ENCODE peak calls at places on chromosomes 6 and 20, in five cellular contexts. T is OCI-M1, F is MCF 10A, I is GM10248, S is HS-27A. Z is an unnamed sample.

GRCh38 chr20:50320910-50321796 is 130.5 kb downstream of the CEBPB start:
- DNase-seq in S (peak; percentile 77), T (peak; percentile 71), I (no peak), F (peak; percentile 97), Z (peak; percentile 92)

GRCh38 chr6:835476-836160 is 142.7 kb upstream of the EXOC2 start:
- DNase-seq in I (no peak), S (no peak), T (no peak), F (peak; percentile 31), Z (no peak)

GRCh38 chr6:43199912-43200311 is 17.9 kb downstream of the CUL9 start:
- DNase-seq in T (no peak), I (no peak), F (no peak), S (no peak), Z (no peak)

GRCh38 chr6:1636971-1637871 is 27.5 kb downstream of the FOXC1 start:
- DNase-seq in S (no peak), T (no peak), I (no peak), F (peak; percentile 87), Z (peak; percentile 42)

GRCh38 chr6:151425561-151425960 is 26.4 kb downstream of the RMND1 start:
- DNase-seq in S (no peak), T (no peak), I (no peak), F (no peak), Z (no peak)

GRCh38 chr20:15220009-15220656 is 882.7 kb upstream of the FLRT3 start:
- DNase-seq in S (no peak), I (no peak), T (no peak), F (no peak), Z (no peak)

GRCh38 chr6:53432318-53433161 is 83.8 kb upstream of the ELOVL5 start:
- DNase-seq in F (peak; percentile 90), S (no peak), I (no peak), T (no peak), Z (no peak)

GRCh38 chr6:126064994-126065401 is 78.7 kb downstream of the TRMT11 start:
- DNase-seq in I (no peak), T (peak; percentile 88), F (no peak), S (no peak), Z (no peak)

GRCh38 chr6:166776571-166776970 is 149.5 kb upstream of the RPS6KA2 start:
- DNase-seq in T (no peak), F (no peak), S (no peak), I (no peak), Z (no peak)

GRCh38 chr6:48664850-48665249 is 553.9 kb upstream of the PTCHD4 start:
- DNase-seq in S (no peak), T (peak; percentile 17), F (no peak), I (no peak), Z (no peak)

GRCh38 chr6:75143186-75143585 is 62.7 kb downstream of the COL12A1 start:
- DNase-seq in I (no peak), T (no peak), S (no peak), F (no peak), Z (no peak)

GRCh38 chr6:142824491-142824890 is 120.5 kb downstream of the HIVEP2 start:
- DNase-seq in I (no peak), F (no peak), T (peak; percentile 36), S (no peak), Z (no peak)

GRCh38 chr6:160104821-160105517 is 16.6 kb upstream of the SLC22A1 start:
- DNase-seq in F (no peak), T (no peak), I (no peak), S (no peak), Z (no peak)

GRCh38 chr20:36720510-36720909 is 25.4 kb downstream of the NDRG3 start:
- DNase-seq in I (no peak), S (no peak), F (no peak), T (no peak), Z (no peak)

GRCh38 chr20:10761786-10762185 is 88.0 kb upstream of the JAG1 start:
- DNase-seq in T (no peak), I (no peak), F (peak; percentile 73), S (peak; percentile 97), Z (no peak)

GRCh38 chr6:113540491-113540890 is 316.7 kb upstream of the MARCKS start:
- DNase-seq in F (no peak), S (no peak), I (no peak), T (no peak), Z (no peak)

GRCh38 chr20:51272392-51272791 is 249.5 kb upstream of the KCNG1 start:
- DNase-seq in I (no peak), T (no peak), S (no peak), F (peak; percentile 60), Z (no peak)

GRCh38 chr6:121110733-121111132 is 223.5 kb downstream of the TBC1D32 start:
- DNase-seq in F (no peak), T (no peak), I (no peak), S (no peak), Z (no peak)

GRCh38 chr6:141688916-141689315 is 443.8 kb upstream of the GJE1 start:
- DNase-seq in S (no peak), I (no peak), F (no peak), T (no peak), Z (no peak)

GRCh38 chr6:128516514-128516898 is 3.9 kb downstream of the PTPRK start:
- DNase-seq in S (no peak), T (peak; percentile 82), I (no peak), F (peak; percentile 55), Z (no peak)

GRCh38 chr6:83862776-83863471 is 3.4 kb downstream of the CYB5R4 start:
- DNase-seq in F (no peak), I (no peak), S (no peak), T (no peak), Z (no peak)

GRCh38 chr6:86775893-86776292 is 161.4 kb upstream of the HTR1E start:
- DNase-seq in F (no peak), S (no peak), I (no peak), T (no peak), Z (no peak)

GRCh38 chr6:153503810-153504209 is 372.7 kb upstream of the RGS17 start:
- DNase-seq in S (no peak), F (peak; percentile 8), T (peak; percentile 75), I (no peak), Z (no peak)

GRCh38 chr6:151959086-151959485 is 151.6 kb downstream of the ESR1 start:
- DNase-seq in I (no peak), F (no peak), T (no peak), S (no peak), Z (no peak)

GRCh38 chr6:3671382-3671781 is 80.1 kb downstream of the PXDC1 start:
- DNase-seq in F (no peak), I (no peak), S (no peak), T (no peak), Z (no peak)

GRCh38 chr20:43404880-43405279 is 52.8 kb upstream of the SRSF6 start:
- DNase-seq in I (peak; percentile 42), S (no peak), F (peak; percentile 56), T (peak; percentile 13), Z (no peak)

GRCh38 chr20:50285376-50286173 is 94.9 kb downstream of the CEBPB start:
- DNase-seq in S (no peak), T (peak; percentile 48), F (peak; percentile 56), I (peak; percentile 70), Z (no peak)

GRCh38 chr6:16803294-16804006 is 42.2 kb upstream of the ATXN1 start:
- DNase-seq in S (no peak), F (no peak), T (no peak), I (no peak), Z (no peak)

GRCh38 chr20:361562-361961 is 14.7 kb downstream of the NRSN2 start:
- DNase-seq in F (no peak), T (no peak), S (no peak), I (no peak), Z (no peak)

GRCh38 chr6:125519367-125519766 is 217.6 kb upstream of the HDDC2 start:
- DNase-seq in T (no peak), I (no peak), F (no peak), S (no peak), Z (no peak)

GRCh38 chr6:108648186-108648585 is 87.5 kb downstream of the FOXO3 start:
- DNase-seq in I (no peak), F (no peak), T (no peak), S (no peak), Z (no peak)

GRCh38 chr6:31621991-31622390 is 1.5 kb downstream of the PRRC2A start:
- DNase-seq in T (no peak), S (no peak), I (no peak), F (no peak), Z (no peak)

GRCh38 chr20:37914672-37915433 is 11.9 kb downstream of the VSTM2L start:
- DNase-seq in S (no peak), I (no peak), F (no peak), T (no peak), Z (no peak)

GRCh38 chr6:106309766-106310373 is 15.7 kb downstream of the ATG5 start:
- DNase-seq in T (no peak), S (peak; percentile 46), F (peak; percentile 50), I (no peak), Z (no peak)

GRCh38 chr6:98769546-98769945 is 64.8 kb upstream of the POU3F2 start:
- DNase-seq in T (peak; percentile 52), S (no peak), I (no peak), F (peak; percentile 47), Z (peak; percentile 0)

GRCh38 chr6:101085327-101085726 is 204.2 kb upstream of the ASCC3 start:
- DNase-seq in T (peak; percentile 41), I (no peak), F (no peak), S (no peak), Z (no peak)